ENCODE peak calls at places on chromosomes 11 and 22, in eight cellular contexts. F is HCT116, C is GM23338, I is SK-N-SH, N is esophagus muscularis mucosa, O is H1, T is K562, P is stomach. J is an unnamed sample.
A peak's percentile ranks its signal among the peaks of the same experiment; 100 is the strongest.

GRCh38 chr11:122706261-122706660 is 50.7 kb downstream of the UBASH3B start:
- DNase-seq in F (no peak), C (no peak), I (no peak), N (no peak), O (no peak), T (no peak), P (no peak), J (no peak)

GRCh38 chr11:120894207-120894989 is 129.5 kb upstream of the TBCEL start:
- DNase-seq in F (no peak), C (no peak), I (peak; percentile 30), N (no peak), O (no peak), T (no peak), P (no peak), J (no peak)

GRCh38 chr11:116986521-116987105 is 111.6 kb downstream of the SIK3 start:
- DNase-seq in F (no peak), C (peak; percentile 28), I (no peak), N (no peak), O (no peak), T (no peak), P (no peak), J (no peak)

GRCh38 chr11:109994896-109995295 is 98.3 kb upstream of the ZC3H12C start:
- DNase-seq in F (no peak), C (peak; percentile 36), I (peak; percentile 8), N (no peak), O (no peak), T (no peak), P (no peak), J (no peak)

GRCh38 chr11:68931911-68932310 is 28.2 kb downstream of the IGHMBP2 start:
- DNase-seq in F (no peak), C (no peak), I (no peak), N (no peak), O (no peak), T (no peak), P (no peak), J (no peak)

GRCh38 chr11:19670030-19670761 is 42.4 kb upstream of the NAV2 start:
- DNase-seq in F (peak; percentile 37), C (peak; percentile 12), I (no peak), N (no peak), O (no peak), T (no peak), P (no peak), J (no peak)

GRCh38 chr22:17271711-17272451 is 52.6 kb upstream of the ADA2 start:
- DNase-seq in F (no peak), C (no peak), I (no peak), N (no peak), O (no peak), T (no peak), P (no peak), J (no peak)

GRCh38 chr22:27809226-27809625 is 7.7 kb upstream of the MN1 start:
- DNase-seq in F (no peak), C (no peak), I (no peak), N (no peak), O (no peak), T (no peak), P (no peak), J (no peak)

GRCh38 chr11:112806876-112807275 is 154.3 kb upstream of the NCAM1 start:
- DNase-seq in F (no peak), C (no peak), I (no peak), N (no peak), O (no peak), T (no peak), P (no peak), J (no peak)

GRCh38 chr22:46224771-46225290 is 25.3 kb downstream of the CDPF1 start:
- DNase-seq in F (no peak), C (no peak), I (no peak), N (no peak), O (no peak), T (no peak), P (no peak), J (peak; percentile 48)

GRCh38 chr11:130002352-130002845 is at the start of gene PRDM10:
- DNase-seq in F (peak; percentile 84), C (peak; percentile 89), I (peak; percentile 98), N (peak; percentile 98), O (no peak), T (peak; percentile 95), P (peak; percentile 92), J (peak; percentile 92)

GRCh38 chr22:32052259-32052658 is 9.2 kb downstream of the SLC5A1 start:
- DNase-seq in F (no peak), C (no peak), I (no peak), N (no peak), O (no peak), T (no peak), P (no peak), J (no peak)

GRCh38 chr11:117195761-117196160 is 3.4 kb upstream of the TAGLN start:
- DNase-seq in F (no peak), C (no peak), I (no peak), N (no peak), O (no peak), T (no peak), P (no peak), J (peak; percentile 67)

GRCh38 chr11:83979593-83979992 is 693.4 kb upstream of the CCDC90B start:
- DNase-seq in F (no peak), C (peak; percentile 3), I (no peak), N (no peak), O (no peak), T (no peak), P (no peak), J (no peak)

GRCh38 chr22:25014896-25015755 is 62.6 kb downstream of the KIAA1671 start:
- DNase-seq in F (no peak), C (no peak), I (no peak), N (no peak), O (no peak), T (no peak), P (no peak), J (no peak)

GRCh38 chr11:93189462-93189861 is 8.3 kb downstream of the SLC36A4 start:
- DNase-seq in F (no peak), C (no peak), I (no peak), N (no peak), O (no peak), T (no peak), P (no peak), J (no peak)

GRCh38 chr11:12074529-12075195 is 35.7 kb upstream of the MICAL2 start:
- DNase-seq in F (no peak), C (no peak), I (no peak), N (no peak), O (no peak), T (no peak), P (no peak), J (no peak)

GRCh38 chr11:12075291-12075690 is 35.1 kb upstream of the MICAL2 start:
- DNase-seq in F (no peak), C (no peak), I (no peak), N (no peak), O (no peak), T (no peak), P (no peak), J (no peak)

GRCh38 chr11:12077535-12078280 is 32.7 kb upstream of the MICAL2 start:
- DNase-seq in F (no peak), C (no peak), I (no peak), N (no peak), O (no peak), T (no peak), P (no peak), J (no peak)

GRCh38 chr11:12076840-12077534 is 33.4 kb upstream of the MICAL2 start:
- DNase-seq in F (no peak), C (no peak), I (no peak), N (no peak), O (no peak), T (no peak), P (no peak), J (no peak)

DNA sequence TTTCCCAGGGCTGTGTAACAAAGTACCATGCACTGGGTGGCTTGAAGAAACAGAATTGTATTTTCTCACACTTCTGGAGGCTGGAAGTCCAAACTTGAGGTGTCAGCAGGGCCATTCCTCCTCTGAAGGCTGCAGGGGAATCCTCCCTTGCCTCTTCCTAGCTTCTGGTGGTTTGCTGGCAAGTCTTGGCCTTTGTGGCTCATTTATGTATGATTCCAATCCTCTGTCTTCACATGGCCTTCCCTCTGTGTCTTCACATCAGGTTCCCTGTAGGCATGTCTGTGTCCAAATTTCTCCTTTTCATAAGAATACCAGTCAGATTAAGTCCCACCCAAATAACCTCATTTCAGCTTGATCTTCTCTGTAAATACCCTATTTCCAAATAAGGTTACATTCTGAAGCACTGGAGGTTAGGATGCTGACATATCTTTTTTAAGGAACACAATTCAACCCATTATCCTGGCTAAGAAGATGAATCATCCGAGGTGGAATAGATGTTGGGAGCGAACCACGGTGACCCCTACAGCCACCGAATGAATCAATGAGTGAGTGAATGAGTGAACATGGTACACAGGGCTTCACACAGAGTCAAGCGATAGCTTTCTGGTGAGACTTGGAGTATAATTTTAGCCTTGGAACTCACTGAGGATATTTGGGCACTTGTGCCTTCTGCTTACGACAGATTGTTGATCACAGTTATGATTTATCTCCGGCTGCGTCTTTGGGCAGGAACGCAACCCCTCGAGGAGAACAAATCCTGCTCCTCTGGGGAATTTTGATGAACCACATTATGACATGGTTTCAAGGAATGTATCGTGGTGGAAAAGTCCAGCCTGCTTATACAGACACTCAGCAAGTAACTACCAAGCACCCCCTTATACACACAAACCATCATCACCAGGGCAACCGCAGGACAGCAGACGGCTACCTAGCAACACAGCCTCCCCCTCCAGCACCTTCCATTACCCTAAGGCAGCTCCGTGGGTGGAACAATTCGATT is 34.3 kb upstream of the MICAL2 start:
- DNase-seq in F (no peak), C (no peak), I (no peak), N (no peak), O (no peak), T (no peak), P (no peak), J (no peak)
- TF ChIP-seq POLR2AphosphoS5 in F (no peak), C (no peak), I (peak; percentile 68), N (peak; percentile 91), O (no peak), T (no peak), P (peak; percentile 76), J (no peak)

DNA sequence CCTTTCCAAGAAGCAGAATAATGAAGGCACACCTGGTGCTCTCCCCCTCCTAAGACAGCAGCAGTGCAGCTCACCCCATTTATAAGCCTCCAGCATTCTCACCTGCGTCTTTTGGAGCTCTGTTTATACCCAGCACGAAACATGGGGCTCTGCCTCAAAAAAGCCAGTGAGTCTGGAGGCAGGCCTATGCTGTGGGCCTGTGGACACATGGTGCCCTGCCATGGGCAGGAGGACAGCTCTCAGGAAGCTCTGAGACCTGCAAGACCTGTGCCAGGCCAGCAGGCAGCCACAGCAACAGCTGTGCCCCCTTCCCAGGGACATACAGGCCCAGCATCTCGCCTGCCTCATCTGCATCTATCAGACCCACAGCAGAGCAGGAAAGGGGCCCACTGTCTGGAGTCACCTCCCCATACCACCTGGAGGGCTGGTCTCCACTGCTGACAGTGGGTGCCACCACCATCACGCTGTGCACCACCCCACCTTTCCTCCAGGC is 64.2 kb downstream of the DGCR2 start:
- DNase-seq in F (no peak), C (no peak), I (no peak), N (no peak), O (no peak), T (no peak), P (peak; percentile 17), J (no peak)
- H3K4me3 ChIP-seq in F (no peak overlapping the region), C (no peak overlapping the region), I (no peak overlapping the region), N (no peak overlapping the region), O (no peak overlapping the region), T (no peak overlapping the region), P (no peak overlapping the region), J (no peak overlapping the region)

GRCh38 chr22:37609240-37610152 is 862 bp downstream of the GGA1 start:
- DNase-seq in F (no peak), C (no peak), I (peak; percentile 71), N (no peak), O (no peak), T (peak; percentile 46), P (no peak), J (no peak)
- TF ChIP-seq POLR2AphosphoS5 in F (no peak), C (no peak), I (no peak), N (no peak), O (no peak), T (no peak), P (no peak), J (no peak)

GRCh38 chr11:66465371-66466224 is 1.1 kb upstream of the PELI3 start:
- DNase-seq in F (no peak), C (no peak), I (no peak), N (no peak), O (no peak), T (no peak), P (no peak), J (no peak)
- H3K4me3 ChIP-seq in F (no peak overlapping the region), C (peak overlapping the region; percentile 81), I (peak overlapping the region; percentile 76), N (peak overlapping the region; percentile 67), O (peak overlapping the region; percentile 72), T (peak overlapping the region; percentile 56), P (peak overlapping the region; percentile 70), J (peak overlapping the region; percentile 76)